ENCODE peak calls at places on chromosomes 3 and 15, in ten cellular contexts. G is activated gamma-delta T cell treated with Interleukin-2 at 50 U/mL for 16 hours; M is activated CD4-positive, alpha-beta T cell treated with anti-CD3 and anti-CD28 coated beads, Interleukin-2, amount 50 U/mL, for 1 hour; B is ACHN; Y is M059J; Z is RWPE1; H is omental fat pad; D is GDM1; X is B cell; P is DMS 273 treated with DMSO at 0.1 percent for 48 hours. W is an unnamed sample.

GRCh38 chr15:67064607-67065530 is 533 bp upstream of the SMAD3 start:
- DNase-seq in P (no peak), M (peak; percentile 35), B (peak; percentile 64), H (no peak), Z (no peak), G (peak; percentile 40), D (no peak), X (peak; percentile 74), Y (no peak), W (no peak)

GRCh38 chr3:172592898-172593669 is 69.9 kb upstream of the TNFSF10 start:
- DNase-seq in P (no peak), G (no peak), Y (no peak), H (no peak), Z (no peak), D (no peak), M (no peak), X (no peak), B (no peak), W (peak; percentile 46)

GRCh38 chr3:47283596-47284364 is 1.0 kb downstream of the KLHL18 start:
- DNase-seq in M (peak; percentile 10), P (peak; percentile 4), Z (peak; percentile 7), B (peak; percentile 7), Y (peak; percentile 10), G (no peak), X (peak; percentile 33), H (no peak), D (no peak), W (no peak)

GRCh38 chr3:5348229-5348628 is 160.7 kb downstream of the EDEM1 start:
- DNase-seq in M (no peak), D (no peak), Z (no peak), H (no peak), X (no peak), P (no peak), Y (no peak), B (no peak), G (no peak), W (no peak)

GRCh38 chr3:156507285-156507684 is 47.6 kb downstream of the SSR3 start:
- DNase-seq in P (no peak), M (no peak), X (no peak), Y (peak; percentile 11), Z (peak; percentile 20), H (no peak), G (no peak), B (no peak), D (no peak), W (no peak)

GRCh38 chr15:28933710-28934445 is 48.1 kb downstream of the APBA2 start:
- DNase-seq in Z (no peak), Y (no peak), P (no peak), H (no peak), X (no peak), M (no peak), G (no peak), D (no peak), B (no peak), W (no peak)

GRCh38 chr3:195450731-195451229 is 8.0 kb upstream of the ACAP2 start:
- DNase-seq in P (peak; percentile 81), Y (peak; percentile 15), D (no peak), Z (no peak), H (no peak), X (no peak), G (no peak), B (no peak), M (no peak), W (no peak)

GRCh38 chr3:17733270-17733669 is 9.2 kb downstream of the TBC1D5 start:
- DNase-seq in Y (no peak), G (no peak), H (no peak), X (no peak), Z (no peak), M (no peak), P (no peak), B (no peak), D (no peak), W (no peak)

GRCh38 chr15:38635170-38635569 is 70.6 kb upstream of the RASGRP1 start:
- DNase-seq in P (no peak), B (no peak), D (no peak), M (no peak), H (no peak), Z (no peak), Y (no peak), X (no peak), G (no peak), W (no peak)

GRCh38 chr15:63405683-63406456 is 24.2 kb upstream of the CA12 start:
- DNase-seq in Y (no peak), D (no peak), X (no peak), G (no peak), B (no peak), H (no peak), M (no peak), P (peak; percentile 30), Z (no peak), W (no peak)

GRCh38 chr15:94847325-94847724 is 616.0 kb downstream of the MCTP2 start:
- DNase-seq in Y (no peak), M (no peak), D (no peak), B (no peak), P (no peak), X (no peak), Z (no peak), H (no peak), G (no peak), W (no peak)

GRCh38 chr15:88648357-88649214 is 9.8 kb downstream of the ISG20 start:
- DNase-seq in D (no peak), M (no peak), G (no peak), X (no peak), P (no peak), H (no peak), Z (no peak), B (no peak), Y (no peak), W (no peak)

GRCh38 chr3:32951410-32951811 is at the start of gene CCR4:
- DNase-seq in Z (no peak), P (no peak), M (peak; percentile 55), Y (no peak), B (no peak), D (peak; percentile 52), G (peak; percentile 26), X (peak; percentile 10), H (no peak), W (peak; percentile 68)

W was measured in CD4-positive, alpha-beta memory T cell.